ENCODE peak calls at places on chromosomes 2 and 18, in five cellular contexts. D is GM12878, I is HCT116, H is K562, Q is SK-N-SH. F is an unnamed sample.

GRCh38 chr2:30147196-30147714 is 448 bp downstream of the YPEL5 start:
- DNase-seq in D (no peak), I (no peak), H (peak; percentile 58), Q (no peak), F (no peak)

GRCh38 chr2:9752441-9753275 is 90.6 kb upstream of the TAF1B start:
- DNase-seq in D (no peak), I (peak; percentile 81), H (peak; percentile 65), Q (no peak), F (peak; percentile 17)

GRCh38 chr2:7655629-7656028 is 738.4 kb downstream of the RNF144A start:
- DNase-seq in D (no peak), I (no peak), H (no peak), Q (no peak), F (no peak)

GRCh38 chr18:66346833-66347595 is 256.9 kb downstream of the CDH19 start:
- DNase-seq in D (no peak), I (no peak), H (no peak), Q (peak; percentile 16), F (no peak)

GRCh38 chr2:154173919-154174318 is 302.2 kb downstream of the GALNT13 start:
- DNase-seq in D (no peak), I (no peak), H (no peak), Q (no peak), F (no peak)

GRCh38 chr2:28683100-28683706 is 68.4 kb upstream of the PPP1CB start:
- DNase-seq in D (no peak), I (peak; percentile 26), H (peak; percentile 66), Q (no peak), F (no peak)

GRCh38 chr2:127106457-127106997 is 427 bp downstream of the BIN1 start:
- DNase-seq in D (no peak), I (no peak), H (no peak), Q (peak; percentile 75), F (no peak)

GRCh38 chr18:59509477-59510173 is 150.6 kb upstream of the LMAN1 start:
- DNase-seq in D (no peak), I (no peak), H (no peak), Q (no peak), F (no peak)

GRCh38 chr2:232523682-232524597 is 2.0 kb upstream of the CHRND start:
- DNase-seq in D (no peak), I (no peak), H (peak; percentile 60), Q (peak; percentile 87), F (no peak)

DNA sequence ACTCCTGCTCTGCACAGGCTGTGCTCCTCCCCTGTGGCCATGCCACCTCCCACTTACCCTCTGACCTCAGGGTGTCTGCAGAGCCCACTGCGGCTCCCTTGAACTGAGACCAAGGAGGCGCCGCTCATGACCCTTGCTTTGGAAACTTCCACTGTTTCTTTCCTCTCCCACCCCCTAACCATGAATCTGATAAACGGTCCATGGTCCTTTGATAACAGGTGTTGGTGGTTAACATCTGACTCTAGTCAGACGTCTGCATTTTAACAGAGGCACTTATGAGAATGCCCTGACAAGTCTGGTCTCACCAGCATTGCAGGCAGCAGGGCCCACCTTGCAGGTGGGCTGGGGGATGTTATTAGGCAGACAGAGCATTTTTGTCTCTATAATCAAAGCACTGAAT is 113.6 kb upstream of the APCDD1 start:
- DNase-seq in D (no peak), I (no peak), H (no peak), Q (no peak), F (no peak)
- H3K27ac ChIP-seq in D (no peak overlapping the region), I (no peak overlapping the region), H (no peak overlapping the region), Q (no peak overlapping the region), F (no peak overlapping the region)

DNA sequence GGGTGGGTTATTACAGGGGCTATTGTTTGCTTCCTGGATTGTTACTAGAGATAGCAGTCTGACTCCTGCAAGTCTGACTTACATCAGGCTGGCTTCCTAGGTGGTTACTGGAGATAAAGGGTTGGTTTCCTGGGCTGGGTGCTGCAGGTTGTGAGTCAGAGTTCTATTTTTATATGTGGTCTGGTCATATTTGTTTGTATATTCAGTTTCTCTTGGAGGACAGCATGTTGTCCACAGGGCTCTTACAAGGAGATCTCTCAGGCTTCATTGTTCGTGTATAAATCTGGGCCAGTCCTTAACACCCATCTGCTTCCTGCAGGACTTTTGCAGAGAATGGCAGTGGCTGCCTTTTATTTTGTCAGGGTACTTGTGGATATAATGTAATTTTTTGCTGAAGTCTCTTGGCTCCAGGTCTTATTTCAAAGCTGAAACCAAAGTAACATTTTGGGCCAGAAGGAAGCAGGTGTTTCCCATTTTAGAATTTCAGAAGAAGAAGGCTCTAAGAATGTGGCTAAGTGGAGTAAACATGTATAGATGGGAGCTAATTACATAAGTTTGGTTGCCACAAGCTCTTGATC is 65.9 kb upstream of the SLC16A14 start:
- DNase-seq in D (no peak), I (no peak), H (no peak), Q (no peak), F (peak; percentile 69)
- TF ChIP-seq POLR2AphosphoS5 in D (no peak), I (no peak), H (no peak), Q (no peak), F (no peak)

GRCh38 chr18:29496276-29496675 is 1319.3 kb upstream of the CDH2 start:
- DNase-seq in D (no peak), I (no peak), H (no peak), Q (no peak), F (no peak)
- TF ChIP-seq SIN3A in D (no peak), I (no peak), H (no peak), Q (no peak), F (no peak)

GRCh38 chr2:53827398-53828175 is 32.2 kb downstream of the GPR75 start:
- DNase-seq in D (no peak), I (no peak), H (no peak), Q (no peak), F (no peak)
- H3K27ac ChIP-seq in D (no peak overlapping the region), I (no peak overlapping the region), H (no peak overlapping the region), Q (no peak overlapping the region), F (no peak overlapping the region)

DNA sequence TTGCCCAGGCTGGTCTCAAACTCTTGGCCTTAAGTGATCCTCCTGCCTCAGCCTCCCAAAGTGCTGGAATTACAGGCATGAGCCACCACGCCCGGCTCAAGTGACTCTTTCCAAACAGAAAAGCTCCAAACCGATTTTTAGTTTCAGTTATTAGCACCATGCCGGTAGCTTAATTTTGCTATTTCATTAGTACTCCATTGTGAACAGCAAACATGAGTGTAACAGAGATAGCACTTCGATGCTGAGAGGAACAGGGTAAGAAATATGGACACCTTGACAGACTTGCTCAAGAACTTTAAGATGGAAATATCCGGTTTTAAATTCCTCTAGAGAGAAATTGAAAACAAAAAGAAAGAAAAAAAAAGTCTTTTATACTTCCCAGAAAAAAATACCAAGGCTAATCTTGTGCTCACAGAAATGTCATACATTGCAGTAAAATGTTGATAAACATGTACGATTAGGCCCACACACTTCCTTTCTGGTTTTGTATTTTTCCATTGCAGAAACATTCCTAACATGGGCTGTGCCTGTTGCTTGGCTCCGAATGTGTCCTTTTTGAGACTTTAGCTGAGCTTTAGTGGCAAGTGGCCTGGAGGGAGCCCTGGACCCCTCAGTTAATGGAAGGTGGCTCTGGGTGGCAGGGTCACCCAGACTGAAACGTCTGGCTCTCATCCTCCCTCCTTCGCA is 18.3 kb downstream of the FHL2 start:
- DNase-seq in D (no peak), I (no peak), H (no peak), Q (no peak), F (no peak)
- TF ChIP-seq POLR2AphosphoS5 in D (no peak), I (no peak), H (no peak), Q (no peak), F (peak; percentile 18)